ENCODE peak calls at places on chromosomes 1 and 21, in seven cellular contexts. One of them, this sample, is unnamed.

GRCh38 chr1:27527223-27527856 is 37.4 kb upstream of the WASF2 start:
- DNase-seq in GM23248: no peak
- DNase-seq in GM23338: peak
- DNase-seq in HL-60: peak
- DNase-seq in tibial artery: peak
- DNase-seq in ovary: peak
- DNase-seq in body of pancreas: peak
- DNase-seq in this sample: no peak

GRCh38 chr1:185408675-185409270 is 91.7 kb upstream of the IVNS1ABP start:
- DNase-seq in GM23248: peak
- DNase-seq in HL-60: no peak
- DNase-seq in GM23338: no peak
- DNase-seq in ovary: no peak
- DNase-seq in body of pancreas: no peak
- DNase-seq in tibial artery: no peak
- DNase-seq in this sample: no peak

GRCh38 chr1:17605582-17606344 is 66.3 kb downstream of the ARHGEF10L start:
- DNase-seq in body of pancreas: peak
- DNase-seq in GM23338: no peak
- DNase-seq in ovary: peak
- DNase-seq in HL-60: no peak
- DNase-seq in GM23248: peak
- DNase-seq in tibial artery: peak
- DNase-seq in this sample: no peak

GRCh38 chr1:164774819-164775654 is 216.1 kb downstream of the PBX1 start:
- DNase-seq in body of pancreas: peak
- DNase-seq in HL-60: no peak
- DNase-seq in GM23338: no peak
- DNase-seq in ovary: no peak
- DNase-seq in GM23248: no peak
- DNase-seq in tibial artery: no peak
- DNase-seq in this sample: no peak

GRCh38 chr1:205235921-205236320 is 8.2 kb downstream of the TMCC2 start:
- DNase-seq in GM23338: no peak
- DNase-seq in tibial artery: no peak
- DNase-seq in body of pancreas: no peak
- DNase-seq in ovary: no peak
- DNase-seq in GM23248: no peak
- DNase-seq in HL-60: no peak
- DNase-seq in this sample: no peak

GRCh38 chr1:162753998-162754585 is 36.4 kb upstream of the HSD17B7 start:
- DNase-seq in GM23248: peak
- DNase-seq in GM23338: no peak
- DNase-seq in HL-60: no peak
- DNase-seq in body of pancreas: no peak
- DNase-seq in tibial artery: no peak
- DNase-seq in ovary: no peak
- DNase-seq in this sample: no peak

GRCh38 chr21:21436012-21436545 is 437.9 kb downstream of the NCAM2 start:
- DNase-seq in HL-60: no peak
- DNase-seq in GM23338: no peak
- DNase-seq in body of pancreas: no peak
- DNase-seq in GM23248: peak
- DNase-seq in tibial artery: no peak
- DNase-seq in ovary: no peak
- DNase-seq in this sample: no peak

GRCh38 chr1:1347026-1347595 is 2.1 kb downstream of the DVL1 start:
- DNase-seq in HL-60: no peak
- DNase-seq in GM23248: no peak
- DNase-seq in body of pancreas: no peak
- DNase-seq in ovary: no peak
- DNase-seq in tibial artery: no peak
- DNase-seq in GM23338: no peak
- DNase-seq in this sample: no peak

GRCh38 chr1:98452162-98452561 is 209.4 kb upstream of the SNX7 start:
- DNase-seq in ovary: no peak
- DNase-seq in GM23338: no peak
- DNase-seq in tibial artery: no peak
- DNase-seq in body of pancreas: no peak
- DNase-seq in GM23248: no peak
- DNase-seq in HL-60: no peak
- DNase-seq in this sample: no peak

GRCh38 chr1:243849089-243850012 is 692 bp downstream of the AKT3 start:
- DNase-seq in tibial artery: peak
- DNase-seq in body of pancreas: peak
- DNase-seq in GM23248: peak
- DNase-seq in ovary: peak
- DNase-seq in HL-60: no peak
- DNase-seq in GM23338: peak
- DNase-seq in this sample: peak

GRCh38 chr1:54623216-54624007 is at the start of gene FAM151A:
- DNase-seq in ovary: no peak
- DNase-seq in GM23338: no peak
- DNase-seq in body of pancreas: no peak
- DNase-seq in tibial artery: no peak
- DNase-seq in HL-60: no peak
- DNase-seq in GM23248: no peak
- DNase-seq in this sample: no peak

GRCh38 chr21:16514316-16514715 is 784.5 kb downstream of the USP25 start:
- DNase-seq in ovary: no peak
- DNase-seq in GM23248: no peak
- DNase-seq in GM23338: no peak
- DNase-seq in tibial artery: no peak
- DNase-seq in HL-60: no peak
- DNase-seq in body of pancreas: no peak
- DNase-seq in this sample: peak

GRCh38 chr1:90402893-90403849 is 313.9 kb downstream of the BARHL2 start:
- DNase-seq in GM23338: peak
- DNase-seq in tibial artery: no peak
- DNase-seq in HL-60: no peak
- DNase-seq in GM23248: peak
- DNase-seq in ovary: no peak
- DNase-seq in body of pancreas: peak
- DNase-seq in this sample: no peak

GRCh38 chr1:41924911-41925310 is 6.2 kb upstream of the HIVEP3 start:
- DNase-seq in HL-60: no peak
- DNase-seq in body of pancreas: no peak
- DNase-seq in GM23248: no peak
- DNase-seq in tibial artery: no peak
- DNase-seq in ovary: no peak
- DNase-seq in GM23338: no peak
- DNase-seq in this sample: no peak

GRCh38 chr1:201713093-201713810 is 115.7 kb upstream of the IPO9 start:
- DNase-seq in tibial artery: peak
- DNase-seq in body of pancreas: peak
- DNase-seq in HL-60: peak
- DNase-seq in GM23248: peak
- DNase-seq in GM23338: no peak
- DNase-seq in ovary: peak
- DNase-seq in this sample: peak

GRCh38 chr1:204826970-204827369 is 43.7 kb upstream of the NFASC start:
- DNase-seq in GM23248: peak
- DNase-seq in ovary: no peak
- DNase-seq in GM23338: peak
- DNase-seq in body of pancreas: no peak
- DNase-seq in HL-60: no peak
- DNase-seq in tibial artery: no peak
- DNase-seq in this sample: no peak

GRCh38 chr1:2787163-2787911 is 14.2 kb downstream of the TTC34 start:
- DNase-seq in body of pancreas: no peak
- DNase-seq in GM23338: peak
- DNase-seq in HL-60: no peak
- DNase-seq in ovary: no peak
- DNase-seq in GM23248: no peak
- DNase-seq in tibial artery: peak
- DNase-seq in this sample: no peak

GRCh38 chr1:15758953-15759661 is 512 bp downstream of the FBLIM1 start:
- DNase-seq in body of pancreas: no peak
- DNase-seq in tibial artery: no peak
- DNase-seq in ovary: no peak
- DNase-seq in GM23338: peak
- DNase-seq in HL-60: no peak
- DNase-seq in GM23248: peak
- DNase-seq in this sample: no peak

GRCh38 chr1:162632234-162632666 is at the start of gene DDR2:
- DNase-seq in tibial artery: peak
- DNase-seq in ovary: peak
- DNase-seq in body of pancreas: peak
- DNase-seq in GM23248: peak
- DNase-seq in GM23338: peak
- DNase-seq in HL-60: no peak
- DNase-seq in this sample: no peak

GRCh38 chr1:2097386-2098300 is 47.4 kb downstream of the PRKCZ start:
- DNase-seq in tibial artery: no peak
- DNase-seq in HL-60: no peak
- DNase-seq in GM23338: no peak
- DNase-seq in ovary: no peak
- DNase-seq in body of pancreas: no peak
- DNase-seq in GM23248: no peak
- DNase-seq in this sample: no peak

GRCh38 chr1:232352956-232353355 is 277.0 kb downstream of the SIPA1L2 start:
- DNase-seq in GM23338: no peak
- DNase-seq in HL-60: no peak
- DNase-seq in tibial artery: no peak
- DNase-seq in ovary: no peak
- DNase-seq in body of pancreas: no peak
- DNase-seq in GM23248: no peak
- DNase-seq in this sample: no peak

GRCh38 chr1:91583326-91583755 is 82.7 kb downstream of the CDC7 start:
- DNase-seq in ovary: no peak
- DNase-seq in GM23338: no peak
- DNase-seq in HL-60: no peak
- DNase-seq in GM23248: peak
- DNase-seq in tibial artery: no peak
- DNase-seq in body of pancreas: no peak
- DNase-seq in this sample: no peak

GRCh38 chr1:180912801-180913616 is at the start of gene KIAA1614:
- DNase-seq in tibial artery: peak
- DNase-seq in GM23248: peak
- DNase-seq in HL-60: peak
- DNase-seq in GM23338: peak
- DNase-seq in ovary: peak
- DNase-seq in body of pancreas: no peak
- DNase-seq in this sample: peak

GRCh38 chr1:193141804-193142203 is 20.0 kb downstream of the CDC73 start:
- DNase-seq in tibial artery: no peak
- DNase-seq in body of pancreas: no peak
- DNase-seq in GM23248: no peak
- DNase-seq in ovary: no peak
- DNase-seq in HL-60: no peak
- DNase-seq in GM23338: no peak
- DNase-seq in this sample: no peak

GRCh38 chr21:34745557-34746255 is 76.9 kb downstream of the CLIC6 start:
- DNase-seq in body of pancreas: peak
- DNase-seq in HL-60: peak
- DNase-seq in GM23248: peak
- DNase-seq in GM23338: peak
- DNase-seq in ovary: peak
- DNase-seq in tibial artery: peak
- DNase-seq in this sample: peak

DNA sequence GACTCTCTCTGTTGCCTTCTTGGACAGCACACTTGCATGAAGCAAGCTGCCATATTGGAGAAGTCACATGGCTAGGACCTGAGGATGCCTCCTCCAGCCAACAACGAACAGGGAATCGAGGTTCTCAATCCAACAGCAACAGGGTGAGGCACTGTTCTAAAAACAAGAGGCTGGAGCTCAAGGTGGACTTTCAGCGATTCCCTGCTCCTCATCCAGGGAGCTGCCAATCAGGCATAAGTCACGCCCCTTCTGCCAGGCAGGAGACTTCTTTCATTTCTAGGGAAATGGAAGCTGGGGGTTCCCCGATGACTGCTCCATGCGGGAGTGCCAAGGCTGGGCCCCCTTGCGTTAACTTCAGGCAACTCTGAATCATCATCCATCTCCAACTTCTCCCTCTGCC is 22.7 kb upstream of the IFNAR1 start:
- DNase-seq in ovary: no peak
- DNase-seq in GM23248: no peak
- DNase-seq in body of pancreas: no peak
- DNase-seq in GM23338: no peak
- DNase-seq in tibial artery: peak
- DNase-seq in HL-60: no peak
- DNase-seq in this sample: no peak
- H3K27ac ChIP-seq in ovary: no peak
- H3K27ac ChIP-seq in GM23248: no peak
- H3K27ac ChIP-seq in body of pancreas: peak
- H3K27ac ChIP-seq in GM23338: no peak
- H3K27ac ChIP-seq in tibial artery: no peak
- H3K27ac ChIP-seq in HL-60: peak
- H3K27ac ChIP-seq in this sample: peak

GRCh38 chr1:22089134-22089571 is 36.6 kb downstream of the CDC42 start:
- DNase-seq in ovary: no peak
- DNase-seq in body of pancreas: no peak
- DNase-seq in HL-60: no peak
- DNase-seq in GM23338: no peak
- DNase-seq in GM23248: peak
- DNase-seq in tibial artery: no peak
- DNase-seq in this sample: no peak
- H3K27ac ChIP-seq in ovary: no peak
- H3K27ac ChIP-seq in body of pancreas: no peak
- H3K27ac ChIP-seq in HL-60: peak
- H3K27ac ChIP-seq in GM23338: peak
- H3K27ac ChIP-seq in GM23248: peak
- H3K27ac ChIP-seq in tibial artery: no peak
- H3K27ac ChIP-seq in this sample: no peak

GRCh38 chr1:76038306-76039004 is 36.1 kb upstream of the ST6GALNAC3 start:
- DNase-seq in HL-60: no peak
- DNase-seq in GM23248: no peak
- DNase-seq in tibial artery: no peak
- DNase-seq in GM23338: peak
- DNase-seq in body of pancreas: no peak
- DNase-seq in ovary: no peak
- DNase-seq in this sample: no peak
- H3K27ac ChIP-seq in HL-60: no peak
- H3K27ac ChIP-seq in GM23248: no peak
- H3K27ac ChIP-seq in tibial artery: no peak
- H3K27ac ChIP-seq in GM23338: no peak
- H3K27ac ChIP-seq in body of pancreas: no peak
- H3K27ac ChIP-seq in ovary: no peak
- H3K27ac ChIP-seq in this sample: no peak

GRCh38 chr1:167453156-167453555 is 65.2 kb downstream of the CD247 start:
- DNase-seq in GM23338: no peak
- DNase-seq in tibial artery: no peak
- DNase-seq in GM23248: no peak
- DNase-seq in HL-60: no peak
- DNase-seq in body of pancreas: no peak
- DNase-seq in ovary: no peak
- DNase-seq in this sample: no peak

GRCh38 chr1:167447521-167448136 is 70.7 kb downstream of the CD247 start:
- DNase-seq in GM23248: no peak
- DNase-seq in GM23338: peak
- DNase-seq in body of pancreas: peak
- DNase-seq in HL-60: peak
- DNase-seq in tibial artery: no peak
- DNase-seq in ovary: no peak
- DNase-seq in this sample: no peak

GRCh38 chr1:167452483-167452882 is 65.8 kb downstream of the CD247 start:
- DNase-seq in ovary: no peak
- DNase-seq in GM23248: no peak
- DNase-seq in body of pancreas: no peak
- DNase-seq in tibial artery: no peak
- DNase-seq in HL-60: no peak
- DNase-seq in GM23338: no peak
- DNase-seq in this sample: no peak

GRCh38 chr1:167454304-167454928 is 63.9 kb downstream of the CD247 start:
- DNase-seq in HL-60: no peak
- DNase-seq in GM23338: peak
- DNase-seq in ovary: no peak
- DNase-seq in body of pancreas: no peak
- DNase-seq in GM23248: no peak
- DNase-seq in tibial artery: no peak
- DNase-seq in this sample: no peak

GRCh38 chr1:167450843-167451242 is 67.5 kb downstream of the CD247 start:
- DNase-seq in tibial artery: no peak
- DNase-seq in ovary: no peak
- DNase-seq in GM23248: no peak
- DNase-seq in body of pancreas: no peak
- DNase-seq in GM23338: no peak
- DNase-seq in HL-60: no peak
- DNase-seq in this sample: no peak
- H3K27ac ChIP-seq in tibial artery: no peak
- H3K27ac ChIP-seq in ovary: no peak
- H3K27ac ChIP-seq in GM23248: no peak
- H3K27ac ChIP-seq in body of pancreas: no peak
- H3K27ac ChIP-seq in GM23338: no peak
- H3K27ac ChIP-seq in HL-60: no peak
- H3K27ac ChIP-seq in this sample: no peak

This sample was measured in caudate nucleus.